ENCODE peak calls at places on chromosomes 6 and 20, in seven cellular contexts. W is right lobe of liver, T is upper lobe of right lung, B is OCI-LY7, Y is heart right ventricle, P is fibroblast of lung, M is kidney. D is an unnamed sample.

GRCh38 chr6:89347825-89348224 is 4.7 kb downstream of the UBE2J1 start:
- DNase-seq in Y (no peak), B (no peak), P (peak; percentile 25), T (no peak), M (no peak), W (no peak), D (no peak)

GRCh38 chr6:120274547-120274946 is 925.0 kb upstream of the MAN1A1 start:
- DNase-seq in T (no peak), P (no peak), Y (no peak), W (no peak), B (no peak), M (no peak), D (no peak)

GRCh38 chr20:44489223-44489622 is 13.5 kb downstream of the TTPAL start:
- DNase-seq in W (no peak), B (no peak), Y (no peak), P (no peak), T (no peak), M (no peak), D (no peak)

GRCh38 chr6:151731313-151731712 is 76.2 kb upstream of the ESR1 start:
- DNase-seq in B (no peak), M (no peak), P (no peak), T (no peak), W (no peak), Y (no peak), D (no peak)

GRCh38 chr20:44993343-44993742 is 27.0 kb downstream of the STK4 start:
- DNase-seq in B (no peak), M (no peak), Y (no peak), T (no peak), W (no peak), P (peak; percentile 4), D (no peak)

GRCh38 chr6:33914519-33915120 is 110.8 kb upstream of the MLN start:
- DNase-seq in T (no peak), P (no peak), W (no peak), M (peak; percentile 4), B (peak; percentile 11), Y (no peak), D (no peak)

GRCh38 chr6:99393366-99393697 is 663 bp downstream of the COQ3 start:
- DNase-seq in P (no peak), Y (no peak), M (no peak), T (no peak), W (no peak), B (no peak), D (no peak)

GRCh38 chr6:95693108-95693507 is 115.8 kb downstream of the MANEA start:
- DNase-seq in T (no peak), P (no peak), W (no peak), B (no peak), M (no peak), Y (no peak), D (no peak)

GRCh38 chr6:47626782-47627181 is 71.6 kb upstream of the ADGRF4 start:
- DNase-seq in B (no peak), W (no peak), T (no peak), P (no peak), M (no peak), Y (no peak), D (no peak)

GRCh38 chr6:105080279-105080678 is 99.5 kb downstream of the POPDC3 start:
- DNase-seq in T (no peak), B (no peak), P (no peak), W (no peak), Y (no peak), M (no peak), D (no peak)

GRCh38 chr6:39228992-39229767 is at the start of gene KCNK5:
- DNase-seq in T (peak; percentile 94), B (no peak), M (peak; percentile 94), P (peak; percentile 48), W (peak; percentile 93), Y (peak; percentile 67), D (peak; percentile 87)

GRCh38 chr6:105759015-105759414 is 327.1 kb upstream of the PRDM1 start:
- DNase-seq in B (no peak), W (no peak), Y (no peak), T (no peak), P (no peak), M (no peak), D (no peak)

GRCh38 chr20:39660251-39660650 is 698.1 kb downstream of the DHX35 start:
- DNase-seq in P (peak; percentile 1), W (no peak), Y (no peak), M (no peak), T (no peak), B (no peak), D (no peak)

GRCh38 chr6:11168091-11168635 is 56.6 kb upstream of the ERVFRD-1 start:
- DNase-seq in B (no peak), T (no peak), W (no peak), M (no peak), Y (no peak), P (no peak), D (no peak)

DNA sequence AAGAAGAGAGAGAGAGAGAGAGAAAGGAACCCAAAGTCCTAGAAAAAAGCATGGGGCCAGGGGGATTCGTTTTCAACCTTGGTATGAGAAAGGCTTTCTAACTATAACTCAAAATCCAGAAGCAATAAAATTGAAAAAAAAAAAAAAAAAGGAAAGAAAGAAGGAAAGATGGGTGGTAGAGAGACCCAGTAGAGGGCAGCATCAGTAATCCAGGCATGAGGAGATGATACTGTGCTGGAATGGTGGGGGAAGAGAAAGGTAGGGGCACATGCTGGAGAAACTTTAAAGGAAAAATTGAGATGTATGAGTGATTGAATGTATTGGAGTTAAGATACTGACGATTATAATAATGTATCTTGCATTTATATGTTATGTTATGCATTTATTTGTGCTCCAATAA is 1040.7 kb upstream of the FLRT3 start:
- DNase-seq in B (no peak), P (no peak), Y (no peak), W (no peak), M (no peak), T (no peak), D (no peak)
- TF ChIP-seq CTCF in B (peak; percentile 30), P (no peak), Y (no peak), W (no peak), M (no peak), T (no peak), D (no peak)

GRCh38 chr20:53884859-53885654 is 185.3 kb downstream of the BCAS1 start:
- DNase-seq in Y (no peak), B (no peak), M (no peak), T (no peak), P (no peak), W (no peak), D (no peak)

GRCh38 chr20:53880108-53880641 is 190.2 kb downstream of the BCAS1 start:
- DNase-seq in Y (no peak), W (no peak), B (no peak), T (no peak), M (no peak), P (no peak), D (no peak)

GRCh38 chr20:53881362-53881761 is 189.0 kb downstream of the BCAS1 start:
- DNase-seq in Y (no peak), W (no peak), B (no peak), M (no peak), T (no peak), P (no peak), D (no peak)

GRCh38 chr20:53879048-53879684 is 191.2 kb downstream of the BCAS1 start:
- DNase-seq in P (no peak), B (no peak), W (no peak), Y (no peak), M (no peak), T (no peak), D (no peak)

DNA sequence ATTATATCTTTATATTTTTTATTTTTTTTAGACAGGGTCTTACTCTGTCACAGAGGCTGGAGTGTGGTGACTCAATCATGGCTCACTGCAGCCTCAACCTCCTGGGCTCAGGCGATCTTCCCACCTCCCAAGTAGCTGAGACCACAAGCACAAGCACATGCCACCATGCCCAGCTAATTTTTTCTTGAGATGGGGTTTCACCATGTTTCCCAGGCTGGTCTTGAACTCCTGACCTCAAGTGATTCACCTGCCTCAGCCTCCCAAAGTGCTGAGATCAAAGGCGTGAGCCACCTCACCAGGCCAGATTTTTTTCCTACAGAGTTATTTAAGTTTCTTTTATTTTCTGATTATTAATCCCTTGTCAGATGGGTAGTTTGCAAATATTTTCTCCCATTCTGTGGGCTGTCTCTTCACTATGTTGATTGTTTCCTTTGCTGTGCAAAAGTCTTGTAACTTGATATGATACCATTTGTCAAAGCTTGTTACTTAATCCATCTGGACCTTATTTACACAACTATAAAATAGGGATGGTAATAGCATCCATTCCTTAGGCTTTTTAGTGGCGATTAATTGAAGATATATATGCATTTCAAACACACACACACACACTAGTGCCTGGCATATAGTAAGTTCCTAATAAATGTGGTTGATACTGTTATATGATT is 187.2 kb downstream of the BCAS1 start:
- DNase-seq in T (no peak), W (no peak), P (no peak), Y (no peak), M (no peak), B (no peak), D (no peak)
- H3K4me1 ChIP-seq in T (peaks cover 3% of the 10 kb centered on the region), W (no peaks in the 10 kb centered on the region), P (peaks cover 6% of the 10 kb centered on the region), Y (peaks cover 10% of the 10 kb centered on the region), M (peaks cover 15% of the 10 kb centered on the region), B (peaks cover 30% of the 10 kb centered on the region), D (no peaks in the 10 kb centered on the region)

GRCh38 chr20:675453-676314 is at the start of gene SCRT2:
- DNase-seq in Y (peak; percentile 89), P (peak; percentile 63), W (peak; percentile 85), B (no peak), T (peak; percentile 90), M (peak; percentile 88), D (peak; percentile 95)
- H3K4me3 ChIP-seq in Y (peak within 1 kb of the TSS; percentile 36), P (no peak within 1 kb of the TSS), W (no peak within 1 kb of the TSS), B (no peak within 1 kb of the TSS), T (no peak within 1 kb of the TSS), M (no peak within 1 kb of the TSS), D (no peak within 1 kb of the TSS)

DNA sequence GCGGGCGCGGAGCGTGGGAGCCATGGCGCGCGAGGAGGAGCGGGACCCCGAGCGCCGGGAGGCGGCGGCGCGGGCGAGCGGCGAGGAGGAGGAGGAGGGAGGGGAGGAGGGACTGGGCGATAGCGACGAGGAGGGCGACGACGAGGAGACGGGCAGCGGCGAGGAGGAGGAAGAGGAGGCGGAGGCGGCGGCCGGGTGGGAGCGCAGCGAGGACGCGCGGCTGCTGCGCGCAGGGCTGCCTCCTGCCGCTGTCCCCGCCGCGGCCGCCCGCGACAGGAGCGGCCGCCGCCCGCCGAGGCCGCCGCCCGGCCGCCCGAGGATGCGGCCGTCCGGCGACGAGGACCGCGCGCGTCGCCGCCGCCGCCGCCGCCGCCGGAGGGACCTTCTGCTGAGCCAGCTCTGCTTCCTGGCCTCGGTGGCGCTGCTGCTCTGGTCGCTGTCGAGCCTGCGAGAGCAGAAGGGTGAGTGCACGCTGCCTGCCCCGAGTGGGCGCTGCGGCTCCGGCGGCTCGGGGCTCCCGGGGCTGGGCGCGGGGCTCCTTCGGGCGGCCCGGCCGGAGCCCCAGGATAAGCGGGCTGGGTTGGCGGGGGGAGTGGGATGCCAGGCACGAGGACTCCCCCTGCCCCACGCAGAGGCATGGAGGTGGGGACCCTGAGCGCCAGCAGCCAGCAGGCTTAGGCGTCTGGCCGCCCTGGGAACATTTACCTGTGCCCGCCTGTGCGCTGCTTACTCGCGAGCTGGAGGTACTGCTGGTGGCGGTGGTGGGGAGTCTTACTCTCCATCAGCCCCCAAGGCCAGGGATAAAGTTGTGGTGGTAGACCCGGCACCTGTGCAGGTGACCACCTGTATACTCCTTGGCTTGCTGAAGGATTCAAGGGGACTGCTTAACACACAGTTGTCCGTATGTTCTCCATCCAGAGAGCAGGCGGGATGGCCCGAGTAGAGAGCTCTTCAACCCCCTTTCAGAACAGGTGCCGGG is at the start of gene SLC24A3:
- DNase-seq in T (peak; percentile 92), W (peak; percentile 63), M (peak; percentile 94), Y (peak; percentile 77), P (peak; percentile 31), B (no peak), D (peak; percentile 85)
- TF ChIP-seq CTCF in T (peak; percentile 56), W (no peak), M (peak; percentile 33), Y (peak; percentile 36), P (no peak), B (no peak), D (no peak)

GRCh38 chr6:45727824-45728449 is 287.7 kb downstream of the CLIC5 start:
- DNase-seq in M (no peak), T (no peak), Y (no peak), P (no peak), B (no peak), W (no peak), D (no peak)
- H3K4me1 ChIP-seq in M (no peaks in the 10 kb centered on the region), T (no peaks in the 10 kb centered on the region), Y (no peaks in the 10 kb centered on the region), P (no peaks in the 10 kb centered on the region), B (no peaks in the 10 kb centered on the region), W (no peaks in the 10 kb centered on the region), D (no peaks in the 10 kb centered on the region)